ENCODE peak calls at places on chromosomes 6 and 20, in four cellular contexts. A is endothelial cell of umbilical vein, D is cardiac muscle cell, C is PC-3. V is an unnamed sample.

GRCh38 chr6:116096979-116097816 is 3.5 kb upstream of the NT5DC1 start:
- DNase-seq in C (peak; percentile 23), D (no peak), A (no peak), V (peak; percentile 26)

GRCh38 chr6:64694356-64694755 is 1012.7 kb downstream of the EYS start:
- DNase-seq in A (no peak), D (no peak), C (no peak), V (no peak)

GRCh38 chr6:73079611-73079955 is 145.7 kb downstream of the KHDC1L start:
- DNase-seq in A (no peak), D (no peak), C (peak; percentile 83), V (peak; percentile 47)

GRCh38 chr6:122238861-122239260 is 160.6 kb upstream of the HSF2 start:
- DNase-seq in A (no peak), D (no peak), C (no peak), V (no peak)

GRCh38 chr6:110938176-110938575 is 20.3 kb upstream of the GTF3C6 start:
- DNase-seq in A (no peak), D (no peak), C (peak; percentile 14), V (peak; percentile 63)

GRCh38 chr20:20549699-20550098 is 162.7 kb downstream of the RALGAPA2 start:
- DNase-seq in C (peak; percentile 99), A (no peak), D (no peak), V (peak; percentile 98)

GRCh38 chr6:112253842-112254816 is at the start of gene LAMA4:
- DNase-seq in A (peak; percentile 86), D (peak; percentile 69), C (peak; percentile 50), V (no peak)

GRCh38 chr20:48056218-48056617 is 270.9 kb upstream of the SULF2 start:
- DNase-seq in D (no peak), A (no peak), C (peak; percentile 34), V (no peak)

GRCh38 chr20:8722277-8722928 is 346.5 kb upstream of the PLCB4 start:
- DNase-seq in D (peak; percentile 71), C (peak; percentile 88), A (peak; percentile 83), V (peak; percentile 62)

GRCh38 chr20:20410678-20411077 is 42.8 kb downstream of the INSM1 start:
- DNase-seq in A (peak; percentile 71), D (peak; percentile 71), C (no peak), V (peak; percentile 10)

GRCh38 chr20:54267510-54268003 is 59.7 kb downstream of the PFDN4 start:
- DNase-seq in C (peak; percentile 91), D (no peak), A (no peak), V (peak; percentile 35)

GRCh38 chr20:62010551-62011402 is 54.9 kb downstream of the TAF4 start:
- DNase-seq in A (peak; percentile 59), D (peak; percentile 74), C (peak; percentile 60), V (peak; percentile 35)

GRCh38 chr6:5638666-5639065 is 368.1 kb downstream of the NRN1 start:
- DNase-seq in A (no peak), C (no peak), D (no peak), V (no peak)

GRCh38 chr20:3785240-3786125 is 1.1 kb downstream of the CENPB start:
- DNase-seq in D (no peak), C (peak; percentile 36), A (peak; percentile 24), V (no peak)

GRCh38 chr20:460707-461106 is 1.6 kb downstream of the TBC1D20 start:
- DNase-seq in C (no peak), A (no peak), D (no peak), V (no peak)

GRCh38 chr20:461254-462198 is 807 bp downstream of the TBC1D20 start:
- DNase-seq in C (peak; percentile 42), A (peak; percentile 62), D (peak; percentile 74), V (peak; percentile 17)

GRCh38 chr20:458766-459165 is 3.6 kb downstream of the TBC1D20 start:
- DNase-seq in A (no peak), D (no peak), C (no peak), V (no peak)

GRCh38 chr20:462199-462991 is at the start of gene TBC1D20:
- DNase-seq in C (peak; percentile 95), D (peak; percentile 94), A (peak; percentile 85), V (peak; percentile 74)

DNA sequence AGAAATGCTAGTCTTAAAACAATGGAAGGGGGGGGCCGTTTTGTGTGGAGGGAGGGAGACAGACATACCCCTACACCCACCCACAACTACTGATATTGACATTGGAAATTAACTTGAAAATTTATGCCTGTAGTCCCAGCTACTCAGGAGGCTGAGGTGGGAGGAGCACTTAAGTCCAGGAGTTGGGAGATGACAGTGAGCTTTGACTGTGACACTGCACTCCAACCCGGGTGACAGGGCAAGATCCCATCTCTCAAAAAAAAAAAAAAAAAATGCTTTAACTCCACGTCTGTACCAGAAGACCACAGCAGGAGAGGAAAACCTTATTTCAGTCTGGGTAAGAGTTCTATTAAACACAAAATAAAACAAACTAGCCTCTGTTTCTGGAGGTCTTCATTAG is 2.2 kb downstream of the TBC1D20 start:
- DNase-seq in C (no peak), A (no peak), D (no peak), V (no peak)
- H3K4me3 ChIP-seq in C (peak overlapping the region; percentile 99), A (peak overlapping the region; percentile 66), D (no peak overlapping the region), V (no peak overlapping the region)

GRCh38 chr20:23320317-23320716 is 30.3 kb upstream of the NXT1 start:
- DNase-seq in A (peak; percentile 21), C (peak; percentile 64), D (no peak), V (peak; percentile 9)
- TF ChIP-seq CTCF in A (peak; percentile 50), C (peak; percentile 73), D (peak; percentile 50), V (peak; percentile 26)

GRCh38 chr6:166174031-166174430 is 6.4 kb upstream of the TBXT start:
- DNase-seq in A (no peak), C (no peak), D (no peak), V (no peak)

GRCh38 chr6:166176106-166176505 is 8.5 kb upstream of the TBXT start:
- DNase-seq in A (no peak), D (no peak), C (no peak), V (no peak)

GRCh38 chr6:166172546-166172945 is 4.9 kb upstream of the TBXT start:
- DNase-seq in D (no peak), C (no peak), A (no peak), V (no peak)

GRCh38 chr6:166169549-166170421 is 2.1 kb upstream of the TBXT start:
- DNase-seq in A (no peak), C (no peak), D (no peak), V (no peak)

GRCh38 chr6:166173292-166173951 is 5.8 kb upstream of the TBXT start:
- DNase-seq in A (no peak), C (no peak), D (peak; percentile 61), V (no peak)
- H3K27me3 ChIP-seq in A (peaks cover 18% of the 10 kb centered on the region), C (peaks cover 20% of the 10 kb centered on the region), D (peaks cover 72% of the 10 kb centered on the region), V (peaks cover 12% of the 10 kb centered on the region)

DNA sequence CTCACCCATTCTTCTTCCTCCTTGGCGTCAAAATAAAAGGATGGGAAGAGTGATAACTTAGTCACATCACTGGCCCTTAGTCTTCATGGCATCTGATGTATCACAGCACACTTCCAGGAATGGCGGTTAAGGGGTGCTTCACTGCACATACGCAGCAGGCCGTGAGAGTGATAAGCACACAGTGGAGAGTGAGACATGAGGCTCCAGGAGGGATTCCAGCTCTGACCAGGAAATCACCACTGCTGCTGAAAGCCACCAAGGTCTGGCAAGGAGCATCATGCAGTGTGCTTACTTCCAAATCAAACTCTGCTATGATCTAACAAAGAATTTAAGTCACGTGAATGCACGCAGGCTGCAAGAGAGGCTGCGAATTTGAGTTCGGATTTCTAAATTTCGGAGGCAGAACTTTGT is 62.4 kb downstream of the ARID1B start:
- DNase-seq in D (peak; percentile 60), C (no peak), A (peak; percentile 32), V (no peak)
- H3K4me3 ChIP-seq in D (no peak overlapping the region), C (no peak overlapping the region), A (no peak overlapping the region), V (no peak overlapping the region)

DNA sequence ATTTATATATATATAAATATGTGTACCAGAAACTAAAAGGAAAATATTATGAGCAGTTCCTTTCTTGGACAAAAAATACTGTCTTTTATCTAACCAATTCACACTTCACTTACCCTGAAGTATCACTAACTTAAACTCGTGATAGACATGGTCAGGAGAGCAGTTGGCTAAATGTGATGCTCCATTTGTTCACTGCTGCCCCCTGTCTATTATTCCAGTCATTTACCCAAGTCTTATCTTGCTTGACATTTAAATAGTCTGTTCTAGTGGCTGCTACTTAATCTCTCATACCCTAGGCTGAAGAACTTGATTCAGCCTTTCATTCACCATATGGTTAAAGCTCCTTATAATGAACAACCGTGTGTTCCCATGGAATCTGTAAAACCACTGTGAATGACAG is 789.6 kb upstream of the EYS start:
- DNase-seq in D (peak; percentile 61), C (peak; percentile 51), A (no peak), V (peak; percentile 1)
- TF ChIP-seq CTCF in D (no peak), C (peak; percentile 63), A (no peak), V (no peak)

GRCh38 chr20:36279776-36280175 is 26.4 kb upstream of the DLGAP4 start:
- DNase-seq in D (no peak), C (no peak), A (no peak), V (no peak)
- H3K27me3 ChIP-seq in D (no peaks in the 10 kb centered on the region), C (peaks cover 71% of the 10 kb centered on the region), A (peaks cover 2% of the 10 kb centered on the region), V (peaks cover 2% of the 10 kb centered on the region)

GRCh38 chr6:85389180-85389797 is 60.6 kb upstream of the NT5E start:
- DNase-seq in D (no peak), A (no peak), C (no peak), V (no peak)

GRCh38 chr6:85390775-85391174 is 59.1 kb upstream of the NT5E start:
- DNase-seq in D (no peak), C (no peak), A (no peak), V (peak; percentile 53)

GRCh38 chr6:85388531-85388930 is 61.4 kb upstream of the NT5E start:
- DNase-seq in C (no peak), A (no peak), D (no peak), V (no peak)

GRCh38 chr6:85392379-85392778 is 57.5 kb upstream of the NT5E start:
- DNase-seq in A (no peak), C (no peak), D (no peak), V (no peak)

GRCh38 chr6:85390105-85390728 is 59.7 kb upstream of the NT5E start:
- DNase-seq in A (no peak), C (no peak), D (no peak), V (peak; percentile 26)
- H3K4me3 ChIP-seq in A (no peak overlapping the region), C (no peak overlapping the region), D (no peak overlapping the region), V (no peak overlapping the region)

DNA sequence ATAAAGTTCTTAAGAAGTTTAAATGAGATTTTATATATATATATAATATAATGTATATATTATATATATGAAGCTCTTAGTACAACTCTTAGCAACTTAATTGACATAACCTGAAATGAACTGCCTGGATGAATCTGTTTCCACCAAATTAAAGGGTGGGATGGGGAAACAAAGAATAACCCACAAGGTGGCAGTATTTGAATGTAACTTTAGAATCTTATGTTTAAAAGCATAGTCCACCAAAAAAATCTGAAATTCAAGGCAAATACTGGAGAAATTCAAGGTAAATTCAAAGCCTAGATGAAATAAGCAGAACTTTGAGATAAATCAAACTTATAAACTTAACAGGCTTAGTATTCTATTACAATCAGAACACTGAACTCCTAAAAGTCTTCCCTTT is 4.4 kb upstream of the IBTK start:
- DNase-seq in D (peak; percentile 54), A (peak; percentile 62), C (peak; percentile 71), V (peak; percentile 51)
- TF ChIP-seq CTCF in D (peak; percentile 43), A (peak; percentile 9), C (peak; percentile 55), V (peak; percentile 32)

V was measured in bronchial epithelial cell.